ENCODE peak calls at places on chromosomes 3 and 15, in seven cellular contexts. T, H, X, G, U, O and B are unnamed samples.

GRCh38 chr3:72538070-72538745 is 310.0 kb downstream of the SHQ1 start:
- DNase-seq in T (peak), H (no peak), X (no peak), G (no peak), U (no peak), O (no peak), B (no peak)

GRCh38 chr15:65208656-65209055 is 2.6 kb downstream of the CILP start:
- DNase-seq in T (peak), H (no peak), X (no peak), G (no peak), U (no peak), O (no peak), B (no peak)

GRCh38 chr15:82079736-82080135 is 33.9 kb upstream of the MEX3B start:
- DNase-seq in T (no peak), H (no peak), X (no peak), G (no peak), U (no peak), O (no peak), B (no peak)

GRCh38 chr15:43520138-43520537 is 2.7 kb downstream of the MAP1A start:
- DNase-seq in T (no peak), H (no peak), X (no peak), G (no peak), U (no peak), O (no peak), B (no peak)

GRCh38 chr3:5347486-5347885 is 160.0 kb downstream of the EDEM1 start:
- DNase-seq in T (no peak), H (no peak), X (no peak), G (no peak), U (no peak), O (peak), B (no peak)

GRCh38 chr15:31265090-31265870 is 61.4 kb upstream of the KLF13 start:
- DNase-seq in T (no peak), H (no peak), X (no peak), G (no peak), U (peak), O (no peak), B (no peak)

GRCh38 chr3:197748597-197749314 is 927 bp upstream of the FYTTD1 start:
- DNase-seq in T (no peak), H (no peak), X (no peak), G (no peak), U (no peak), O (no peak), B (peak)

GRCh38 chr3:183698318-183698731 is 728 bp downstream of the YEATS2 start:
- DNase-seq in T (peak), H (peak), X (no peak), G (no peak), U (peak), O (no peak), B (no peak)

GRCh38 chr3:40999682-41000081 is 199.6 kb upstream of the CTNNB1 start:
- DNase-seq in T (no peak), H (no peak), X (no peak), G (no peak), U (no peak), O (no peak), B (no peak)

GRCh38 chr15:81062937-81063336 is 62.2 kb downstream of the TLNRD1 start:
- DNase-seq in T (no peak), H (no peak), X (no peak), G (no peak), U (no peak), O (no peak), B (no peak)

GRCh38 chr3:30904986-30905385 is 10.5 kb upstream of the GADL1 start:
- DNase-seq in T (no peak), H (no peak), X (no peak), G (no peak), U (no peak), O (no peak), B (no peak)

GRCh38 chr3:150184426-150185071 is 213.9 kb upstream of the PFN2 start:
- DNase-seq in T (no peak), H (peak), X (no peak), G (no peak), U (peak), O (no peak), B (no peak)

GRCh38 chr3:148950806-148951205 is 40.5 kb upstream of the GYG1 start:
- DNase-seq in T (no peak), H (no peak), X (no peak), G (no peak), U (peak), O (no peak), B (no peak)

GRCh38 chr3:186413615-186414415 is 51.8 kb upstream of the DGKG start:
- DNase-seq in T (peak), H (no peak), X (no peak), G (no peak), U (no peak), O (peak), B (no peak)

GRCh38 chr3:126354776-126355175 is 2.4 kb downstream of the KLF15 start:
- DNase-seq in T (no peak), H (no peak), X (no peak), G (no peak), U (no peak), O (no peak), B (no peak)

GRCh38 chr3:5166846-5167245 is 20.7 kb upstream of the EDEM1 start:
- DNase-seq in T (no peak), H (no peak), X (no peak), G (no peak), U (no peak), O (no peak), B (no peak)

GRCh38 chr15:76401285-76401684 is 64.7 kb downstream of the ISL2 start:
- DNase-seq in T (peak), H (no peak), X (no peak), G (no peak), U (no peak), O (no peak), B (no peak)

GRCh38 chr3:189099031-189099471 is 72.7 kb upstream of the TPRG1 start:
- DNase-seq in T (no peak), H (no peak), X (no peak), G (no peak), U (no peak), O (no peak), B (no peak)

GRCh38 chr3:46923559-46924350 is 46.2 kb downstream of the PTH1R start:
- DNase-seq in T (no peak), H (no peak), X (no peak), G (peak), U (peak), O (no peak), B (no peak)

GRCh38 chr3:99532246-99532645 is 106.1 kb upstream of the COL8A1 start:
- DNase-seq in T (no peak), H (no peak), X (no peak), G (no peak), U (peak), O (no peak), B (peak)

GRCh38 chr15:36332301-36332700 is 247.1 kb upstream of the CDIN1 start:
- DNase-seq in T (no peak), H (no peak), X (no peak), G (no peak), U (no peak), O (no peak), B (no peak)

GRCh38 chr3:30628188-30628930 is 22.0 kb downstream of the TGFBR2 start:
- DNase-seq in T (peak), H (no peak), X (no peak), G (no peak), U (no peak), O (no peak), B (no peak)

GRCh38 chr15:75455982-75456531 is 4.6 kb upstream of the SIN3A start:
- DNase-seq in T (peak), H (no peak), X (peak), G (peak), U (peak), O (no peak), B (peak)

GRCh38 chr15:101067660-101068522 is 148.7 kb downstream of the LRRK1 start:
- DNase-seq in T (no peak), H (no peak), X (no peak), G (no peak), U (no peak), O (no peak), B (no peak)

GRCh38 chr3:129654126-129654525 is 47.6 kb upstream of the PLXND1 start:
- DNase-seq in T (no peak), H (no peak), X (no peak), G (no peak), U (no peak), O (no peak), B (no peak)